ENCODE peak calls at places on chromosomes 1 and 21, in seven cellular contexts. N, P, F, K, J, D and O are unnamed samples.
A peak's percentile ranks its signal among the peaks of the same experiment; 100 is the strongest.

GRCh38 chr21:15197696-15198095 is 132.9 kb upstream of the NRIP1 start:
- DNase-seq in N (no peak), P (no peak), F (no peak), K (no peak), J (no peak), D (no peak), O (no peak)

GRCh38 chr1:204314209-204314892 is 45.4 kb downstream of the PLEKHA6 start:
- DNase-seq in N (peak; percentile 70), P (no peak), F (no peak), K (no peak), J (no peak), D (no peak), O (no peak)

GRCh38 chr1:203135636-203136305 is 8.2 kb downstream of the ADORA1 start:
- DNase-seq in N (no peak), P (no peak), F (no peak), K (peak; percentile 42), J (no peak), D (no peak), O (peak; percentile 38)

GRCh38 chr1:241985787-241986186 is 13.1 kb downstream of the MAP1LC3C start:
- DNase-seq in N (no peak), P (no peak), F (no peak), K (peak; percentile 69), J (no peak), D (no peak), O (no peak)

GRCh38 chr1:37096523-37096922 is 62.2 kb upstream of the GRIK3 start:
- DNase-seq in N (no peak), P (no peak), F (no peak), K (peak; percentile 9), J (no peak), D (no peak), O (no peak)

GRCh38 chr1:175679931-175680652 is 63.3 kb downstream of the TNR start:
- DNase-seq in N (peak; percentile 50), P (no peak), F (no peak), K (no peak), J (no peak), D (no peak), O (no peak)

GRCh38 chr21:45767071-45768006 is 123.8 kb downstream of the PCBP3 start:
- DNase-seq in N (no peak), P (peak; percentile 36), F (no peak), K (peak; percentile 34), J (peak; percentile 17), D (no peak), O (no peak)

GRCh38 chr1:244414543-244414942 is 37.2 kb downstream of the ADSS2 start:
- DNase-seq in N (no peak), P (no peak), F (no peak), K (peak; percentile 39), J (no peak), D (no peak), O (no peak)

GRCh38 chr1:10724052-10724494 is 72.4 kb downstream of the CASZ1 start:
- DNase-seq in N (no peak), P (no peak), F (no peak), K (peak; percentile 23), J (no peak), D (no peak), O (peak; percentile 88)

GRCh38 chr1:208239518-208240381 is 4.4 kb downstream of the PLXNA2 start:
- DNase-seq in N (peak; percentile 81), P (no peak), F (peak; percentile 58), K (no peak), J (no peak), D (no peak), O (peak; percentile 10)

GRCh38 chr1:12067900-12068821 is 5.1 kb downstream of the TNFRSF8 start:
- DNase-seq in N (no peak), P (no peak), F (no peak), K (peak; percentile 76), J (no peak), D (no peak), O (no peak)

GRCh38 chr1:20884513-20884912 is 97.4 kb upstream of the HP1BP3 start:
- DNase-seq in N (no peak), P (no peak), F (no peak), K (no peak), J (no peak), D (no peak), O (no peak)

GRCh38 chr1:231039161-231040018 is 664 bp downstream of the FAM89A start:
- DNase-seq in N (peak; percentile 87), P (peak; percentile 31), F (no peak), K (peak; percentile 40), J (peak; percentile 1), D (no peak), O (peak; percentile 64)

GRCh38 chr1:113388621-113389355 is 1.5 kb upstream of the MAGI3 start:
- DNase-seq in N (no peak), P (no peak), F (no peak), K (peak; percentile 48), J (no peak), D (no peak), O (no peak)

GRCh38 chr21:14863745-14864210 is 201.0 kb downstream of the NRIP1 start:
- DNase-seq in N (no peak), P (no peak), F (no peak), K (no peak), J (no peak), D (no peak), O (no peak)